ENCODE peak calls at places on chromosome 12, in four cellular contexts. T is MV-4-11; U is activated CD4-positive, alpha-beta T cell treated with anti-CD3 and anti-CD28 coated beads, Interleukin-2, amount 50 U/mL, for 4 hours; H is type B pancreatic cell. D is an unnamed sample.
A peak's percentile ranks its signal among the peaks of the same experiment; 100 is the strongest.

GRCh38 chr12:82783456-82783855 is 96.8 kb downstream of the TMTC2 start:
- DNase-seq in H (no peak), U (no peak), T (no peak), D (no peak)

GRCh38 chr12:14803830-14804160 is 325 bp downstream of the C12orf60 start:
- DNase-seq in H (no peak), U (no peak), T (no peak), D (no peak)

GRCh38 chr12:27826076-27826475 is 46.0 kb upstream of the MANSC4 start:
- DNase-seq in T (no peak), H (no peak), U (no peak), D (no peak)

GRCh38 chr12:55842681-55843429 is at the start of gene MMP19:
- DNase-seq in H (no peak), U (no peak), T (peak; percentile 61), D (no peak)

GRCh38 chr12:25286837-25287236 is 36.1 kb upstream of the KRAS start:
- DNase-seq in T (no peak), U (no peak), H (no peak), D (no peak)

GRCh38 chr12:113874999-113875561 is 91.0 kb downstream of the RBM19 start:
- DNase-seq in U (no peak), T (no peak), H (no peak), D (no peak)

GRCh38 chr12:53105712-53106439 is 2.6 kb downstream of the SOAT2 start:
- DNase-seq in U (no peak), T (no peak), H (no peak), D (no peak)

GRCh38 chr12:1839956-1840550 is 19.7 kb downstream of the LRTM2 start:
- DNase-seq in H (no peak), U (no peak), T (no peak), D (peak; percentile 51)

GRCh38 chr12:62647586-62647985 is 181.0 kb downstream of the MON2 start:
- DNase-seq in H (no peak), T (no peak), U (no peak), D (no peak)

GRCh38 chr12:50032516-50033316 is 7.4 kb upstream of the RACGAP1 start:
- DNase-seq in T (peak; percentile 11), H (no peak), U (no peak), D (no peak)

GRCh38 chr12:1927751-1928351 is 9.4 kb upstream of the CACNA2D4 start:
- DNase-seq in T (no peak), H (peak; percentile 67), U (no peak), D (no peak)

GRCh38 chr12:69985656-69986055 is 160.6 kb downstream of the MYRFL start:
- DNase-seq in U (no peak), T (no peak), H (no peak), D (peak; percentile 8)

GRCh38 chr12:54201001-54201794 is 12.4 kb upstream of the SMUG1 start:
- DNase-seq in U (peak; percentile 55), T (peak; percentile 42), H (peak; percentile 85), D (peak; percentile 46)

GRCh38 chr12:116657921-116658495 is 79.9 kb downstream of the SPRING1 start:
- DNase-seq in H (no peak), U (no peak), T (no peak), D (no peak)

GRCh38 chr12:64893961-64894360 is 69.5 kb downstream of the TBC1D30 start:
- DNase-seq in U (no peak), H (no peak), T (no peak), D (no peak)

GRCh38 chr12:6228535-6229223 is 28.5 kb downstream of the CD9 start:
- DNase-seq in U (no peak), H (no peak), T (no peak), D (no peak)

GRCh38 chr12:65232490-65233077 is 45.9 kb upstream of the MSRB3 start:
- DNase-seq in U (no peak), H (no peak), T (no peak), D (peak; percentile 63)

GRCh38 chr12:93336344-93336743 is 41.4 kb upstream of the NUDT4 start:
- DNase-seq in H (no peak), T (peak; percentile 69), U (no peak), D (no peak)

GRCh38 chr12:84811291-84811690 is 101.3 kb downstream of the SLC6A15 start:
- DNase-seq in T (no peak), H (no peak), U (no peak), D (no peak)

GRCh38 chr12:14514154-14514842 is 53.4 kb downstream of the PLBD1 start:
- DNase-seq in T (no peak), H (no peak), U (no peak), D (peak; percentile 70)

GRCh38 chr12:113439606-113440030 is 17.4 kb downstream of the SDSL start:
- DNase-seq in U (no peak), H (no peak), T (no peak), D (no peak)

GRCh38 chr12:48050174-48050573 is 45.9 kb upstream of the COL2A1 start:
- DNase-seq in U (no peak), H (no peak), T (no peak), D (no peak)

GRCh38 chr12:68785823-68786222 is 22.2 kb upstream of the MDM2 start:
- DNase-seq in U (no peak), H (no peak), T (no peak), D (no peak)

GRCh38 chr12:2974560-2974971 is 15.4 kb downstream of the TEAD4 start:
- DNase-seq in U (no peak), H (no peak), T (no peak), D (no peak)

GRCh38 chr12:56071648-56072047 is 8.3 kb upstream of the ERBB3 start:
- DNase-seq in U (no peak), H (no peak), T (no peak), D (no peak)

GRCh38 chr12:28167981-28168485 is 22.2 kb upstream of the CCDC91 start:
- DNase-seq in U (no peak), H (no peak), T (no peak), D (no peak)